ENCODE peak calls at places on chromosomes 1 and 21, in ten cellular contexts. One of them, this sample, is unnamed.

GRCh38 chr1:94322696-94323095 is 85.3 kb upstream of the ARHGAP29 start:
- DNase-seq in breast epithelium: no peak
- DNase-seq in NCI-H2081: no peak
- DNase-seq in stimulated activated CD8-positive, alpha-beta memory T cell treated with anti-CD3 and anti-CD28 coated beads, Interleukin-2, amount 100 ng/mL, for 1 hour: no peak
- DNase-seq in amniotic stem cell: no peak
- DNase-seq in activated T-cell treated with anti-CD3 and anti-CD28 coated beads, Interleukin-2, amount 50 U/mL, for 72 hours: no peak
- DNase-seq in DMS153: no peak
- DNase-seq in sigmoid colon: no peak
- DNase-seq in left ventricle myocardium inferior: no peak
- DNase-seq in HFF-Myc: no peak
- DNase-seq in this sample: peak

GRCh38 chr1:71522721-71523120 is 441.9 kb upstream of the ZRANB2 start:
- DNase-seq in breast epithelium: no peak
- DNase-seq in NCI-H2081: no peak
- DNase-seq in stimulated activated CD8-positive, alpha-beta memory T cell treated with anti-CD3 and anti-CD28 coated beads, Interleukin-2, amount 100 ng/mL, for 1 hour: no peak
- DNase-seq in amniotic stem cell: no peak
- DNase-seq in activated T-cell treated with anti-CD3 and anti-CD28 coated beads, Interleukin-2, amount 50 U/mL, for 72 hours: no peak
- DNase-seq in DMS153: no peak
- DNase-seq in sigmoid colon: no peak
- DNase-seq in left ventricle myocardium inferior: no peak
- DNase-seq in HFF-Myc: peak
- DNase-seq in this sample: no peak

GRCh38 chr1:70420320-70420719 is 9.3 kb downstream of the CTH start:
- DNase-seq in breast epithelium: no peak
- DNase-seq in NCI-H2081: no peak
- DNase-seq in stimulated activated CD8-positive, alpha-beta memory T cell treated with anti-CD3 and anti-CD28 coated beads, Interleukin-2, amount 100 ng/mL, for 1 hour: no peak
- DNase-seq in amniotic stem cell: no peak
- DNase-seq in activated T-cell treated with anti-CD3 and anti-CD28 coated beads, Interleukin-2, amount 50 U/mL, for 72 hours: no peak
- DNase-seq in DMS153: no peak
- DNase-seq in sigmoid colon: no peak
- DNase-seq in left ventricle myocardium inferior: no peak
- DNase-seq in HFF-Myc: no peak
- DNase-seq in this sample: no peak

GRCh38 chr1:53896673-53897229 is 2.8 kb downstream of the DIO1 start:
- DNase-seq in breast epithelium: no peak
- DNase-seq in NCI-H2081: no peak
- DNase-seq in stimulated activated CD8-positive, alpha-beta memory T cell treated with anti-CD3 and anti-CD28 coated beads, Interleukin-2, amount 100 ng/mL, for 1 hour: no peak
- DNase-seq in amniotic stem cell: peak
- DNase-seq in activated T-cell treated with anti-CD3 and anti-CD28 coated beads, Interleukin-2, amount 50 U/mL, for 72 hours: no peak
- DNase-seq in DMS153: no peak
- DNase-seq in sigmoid colon: no peak
- DNase-seq in left ventricle myocardium inferior: no peak
- DNase-seq in HFF-Myc: peak
- DNase-seq in this sample: peak

GRCh38 chr1:198935371-198935921 is 296.6 kb downstream of the PTPRC start:
- DNase-seq in breast epithelium: peak
- DNase-seq in NCI-H2081: peak
- DNase-seq in stimulated activated CD8-positive, alpha-beta memory T cell treated with anti-CD3 and anti-CD28 coated beads, Interleukin-2, amount 100 ng/mL, for 1 hour: no peak
- DNase-seq in amniotic stem cell: peak
- DNase-seq in activated T-cell treated with anti-CD3 and anti-CD28 coated beads, Interleukin-2, amount 50 U/mL, for 72 hours: peak
- DNase-seq in DMS153: peak
- DNase-seq in sigmoid colon: peak
- DNase-seq in left ventricle myocardium inferior: peak
- DNase-seq in HFF-Myc: peak
- DNase-seq in this sample: no peak

GRCh38 chr1:8427986-8428385 is 110.1 kb downstream of the SLC45A1 start:
- DNase-seq in breast epithelium: no peak
- DNase-seq in NCI-H2081: no peak
- DNase-seq in stimulated activated CD8-positive, alpha-beta memory T cell treated with anti-CD3 and anti-CD28 coated beads, Interleukin-2, amount 100 ng/mL, for 1 hour: no peak
- DNase-seq in amniotic stem cell: no peak
- DNase-seq in activated T-cell treated with anti-CD3 and anti-CD28 coated beads, Interleukin-2, amount 50 U/mL, for 72 hours: no peak
- DNase-seq in DMS153: no peak
- DNase-seq in sigmoid colon: peak
- DNase-seq in left ventricle myocardium inferior: no peak
- DNase-seq in HFF-Myc: no peak
- DNase-seq in this sample: no peak

GRCh38 chr1:157968951-157969350 is 24.5 kb upstream of the KIRREL1 start:
- DNase-seq in breast epithelium: no peak
- DNase-seq in NCI-H2081: no peak
- DNase-seq in stimulated activated CD8-positive, alpha-beta memory T cell treated with anti-CD3 and anti-CD28 coated beads, Interleukin-2, amount 100 ng/mL, for 1 hour: no peak
- DNase-seq in amniotic stem cell: peak
- DNase-seq in activated T-cell treated with anti-CD3 and anti-CD28 coated beads, Interleukin-2, amount 50 U/mL, for 72 hours: no peak
- DNase-seq in DMS153: no peak
- DNase-seq in sigmoid colon: no peak
- DNase-seq in left ventricle myocardium inferior: no peak
- DNase-seq in HFF-Myc: no peak
- DNase-seq in this sample: no peak

GRCh38 chr1:156682166-156682890 is 5.1 kb upstream of the NES start:
- DNase-seq in breast epithelium: no peak
- DNase-seq in NCI-H2081: no peak
- DNase-seq in stimulated activated CD8-positive, alpha-beta memory T cell treated with anti-CD3 and anti-CD28 coated beads, Interleukin-2, amount 100 ng/mL, for 1 hour: no peak
- DNase-seq in amniotic stem cell: no peak
- DNase-seq in activated T-cell treated with anti-CD3 and anti-CD28 coated beads, Interleukin-2, amount 50 U/mL, for 72 hours: no peak
- DNase-seq in DMS153: no peak
- DNase-seq in sigmoid colon: no peak
- DNase-seq in left ventricle myocardium inferior: no peak
- DNase-seq in HFF-Myc: no peak
- DNase-seq in this sample: no peak

GRCh38 chr1:235735630-235736029 is 86.0 kb upstream of the GNG4 start:
- DNase-seq in breast epithelium: no peak
- DNase-seq in NCI-H2081: no peak
- DNase-seq in stimulated activated CD8-positive, alpha-beta memory T cell treated with anti-CD3 and anti-CD28 coated beads, Interleukin-2, amount 100 ng/mL, for 1 hour: no peak
- DNase-seq in amniotic stem cell: no peak
- DNase-seq in activated T-cell treated with anti-CD3 and anti-CD28 coated beads, Interleukin-2, amount 50 U/mL, for 72 hours: no peak
- DNase-seq in DMS153: no peak
- DNase-seq in sigmoid colon: no peak
- DNase-seq in left ventricle myocardium inferior: no peak
- DNase-seq in HFF-Myc: no peak
- DNase-seq in this sample: no peak

GRCh38 chr1:66542811-66543767 is 9.1 kb downstream of the SGIP1 start:
- DNase-seq in breast epithelium: peak
- DNase-seq in NCI-H2081: peak
- DNase-seq in stimulated activated CD8-positive, alpha-beta memory T cell treated with anti-CD3 and anti-CD28 coated beads, Interleukin-2, amount 100 ng/mL, for 1 hour: no peak
- DNase-seq in amniotic stem cell: peak
- DNase-seq in activated T-cell treated with anti-CD3 and anti-CD28 coated beads, Interleukin-2, amount 50 U/mL, for 72 hours: no peak
- DNase-seq in DMS153: peak
- DNase-seq in sigmoid colon: no peak
- DNase-seq in left ventricle myocardium inferior: peak
- DNase-seq in HFF-Myc: no peak
- DNase-seq in this sample: peak

GRCh38 chr1:42130061-42130460 is 23.1 kb upstream of the GUCA2B start:
- DNase-seq in breast epithelium: no peak
- DNase-seq in NCI-H2081: no peak
- DNase-seq in stimulated activated CD8-positive, alpha-beta memory T cell treated with anti-CD3 and anti-CD28 coated beads, Interleukin-2, amount 100 ng/mL, for 1 hour: no peak
- DNase-seq in amniotic stem cell: no peak
- DNase-seq in activated T-cell treated with anti-CD3 and anti-CD28 coated beads, Interleukin-2, amount 50 U/mL, for 72 hours: no peak
- DNase-seq in DMS153: no peak
- DNase-seq in sigmoid colon: no peak
- DNase-seq in left ventricle myocardium inferior: no peak
- DNase-seq in HFF-Myc: no peak
- DNase-seq in this sample: no peak

GRCh38 chr1:184399192-184399847 is 12.5 kb downstream of the C1orf21 start:
- DNase-seq in breast epithelium: no peak
- DNase-seq in NCI-H2081: no peak
- DNase-seq in stimulated activated CD8-positive, alpha-beta memory T cell treated with anti-CD3 and anti-CD28 coated beads, Interleukin-2, amount 100 ng/mL, for 1 hour: no peak
- DNase-seq in amniotic stem cell: no peak
- DNase-seq in activated T-cell treated with anti-CD3 and anti-CD28 coated beads, Interleukin-2, amount 50 U/mL, for 72 hours: no peak
- DNase-seq in DMS153: no peak
- DNase-seq in sigmoid colon: no peak
- DNase-seq in left ventricle myocardium inferior: no peak
- DNase-seq in HFF-Myc: no peak
- DNase-seq in this sample: no peak

GRCh38 chr1:113217447-113218208 is 144.6 kb downstream of the LRIG2 start:
- DNase-seq in breast epithelium: no peak
- DNase-seq in NCI-H2081: no peak
- DNase-seq in stimulated activated CD8-positive, alpha-beta memory T cell treated with anti-CD3 and anti-CD28 coated beads, Interleukin-2, amount 100 ng/mL, for 1 hour: no peak
- DNase-seq in amniotic stem cell: no peak
- DNase-seq in activated T-cell treated with anti-CD3 and anti-CD28 coated beads, Interleukin-2, amount 50 U/mL, for 72 hours: no peak
- DNase-seq in DMS153: no peak
- DNase-seq in sigmoid colon: no peak
- DNase-seq in left ventricle myocardium inferior: no peak
- DNase-seq in HFF-Myc: no peak
- DNase-seq in this sample: no peak

GRCh38 chr1:233512538-233512937 is 101.4 kb upstream of the KCNK1 start:
- DNase-seq in breast epithelium: no peak
- DNase-seq in NCI-H2081: no peak
- DNase-seq in stimulated activated CD8-positive, alpha-beta memory T cell treated with anti-CD3 and anti-CD28 coated beads, Interleukin-2, amount 100 ng/mL, for 1 hour: no peak
- DNase-seq in amniotic stem cell: no peak
- DNase-seq in activated T-cell treated with anti-CD3 and anti-CD28 coated beads, Interleukin-2, amount 50 U/mL, for 72 hours: no peak
- DNase-seq in DMS153: no peak
- DNase-seq in sigmoid colon: no peak
- DNase-seq in left ventricle myocardium inferior: no peak
- DNase-seq in HFF-Myc: no peak
- DNase-seq in this sample: no peak

GRCh38 chr1:39613250-39613649 is 26.2 kb downstream of the HEYL start:
- DNase-seq in breast epithelium: no peak
- DNase-seq in NCI-H2081: no peak
- DNase-seq in stimulated activated CD8-positive, alpha-beta memory T cell treated with anti-CD3 and anti-CD28 coated beads, Interleukin-2, amount 100 ng/mL, for 1 hour: no peak
- DNase-seq in amniotic stem cell: no peak
- DNase-seq in activated T-cell treated with anti-CD3 and anti-CD28 coated beads, Interleukin-2, amount 50 U/mL, for 72 hours: no peak
- DNase-seq in DMS153: no peak
- DNase-seq in sigmoid colon: no peak
- DNase-seq in left ventricle myocardium inferior: no peak
- DNase-seq in HFF-Myc: no peak
- DNase-seq in this sample: no peak

GRCh38 chr1:231808990-231809389 is 182.4 kb downstream of the DISC1 start:
- DNase-seq in breast epithelium: no peak
- DNase-seq in NCI-H2081: no peak
- DNase-seq in stimulated activated CD8-positive, alpha-beta memory T cell treated with anti-CD3 and anti-CD28 coated beads, Interleukin-2, amount 100 ng/mL, for 1 hour: no peak
- DNase-seq in amniotic stem cell: peak
- DNase-seq in activated T-cell treated with anti-CD3 and anti-CD28 coated beads, Interleukin-2, amount 50 U/mL, for 72 hours: no peak
- DNase-seq in DMS153: no peak
- DNase-seq in sigmoid colon: no peak
- DNase-seq in left ventricle myocardium inferior: no peak
- DNase-seq in HFF-Myc: peak
- DNase-seq in this sample: no peak

GRCh38 chr1:112904831-112905227 is 51.2 kb downstream of the SLC16A1 start:
- DNase-seq in breast epithelium: no peak
- DNase-seq in NCI-H2081: no peak
- DNase-seq in stimulated activated CD8-positive, alpha-beta memory T cell treated with anti-CD3 and anti-CD28 coated beads, Interleukin-2, amount 100 ng/mL, for 1 hour: no peak
- DNase-seq in amniotic stem cell: no peak
- DNase-seq in activated T-cell treated with anti-CD3 and anti-CD28 coated beads, Interleukin-2, amount 50 U/mL, for 72 hours: no peak
- DNase-seq in DMS153: no peak
- DNase-seq in sigmoid colon: no peak
- DNase-seq in left ventricle myocardium inferior: no peak
- DNase-seq in HFF-Myc: no peak
- DNase-seq in this sample: no peak

GRCh38 chr1:165068716-165069115 is 287.8 kb downstream of the LMX1A start:
- DNase-seq in breast epithelium: no peak
- DNase-seq in NCI-H2081: no peak
- DNase-seq in stimulated activated CD8-positive, alpha-beta memory T cell treated with anti-CD3 and anti-CD28 coated beads, Interleukin-2, amount 100 ng/mL, for 1 hour: no peak
- DNase-seq in amniotic stem cell: no peak
- DNase-seq in activated T-cell treated with anti-CD3 and anti-CD28 coated beads, Interleukin-2, amount 50 U/mL, for 72 hours: no peak
- DNase-seq in DMS153: peak
- DNase-seq in sigmoid colon: no peak
- DNase-seq in left ventricle myocardium inferior: no peak
- DNase-seq in HFF-Myc: no peak
- DNase-seq in this sample: no peak

GRCh38 chr1:155003227-155003765 is 694 bp downstream of the ZBTB7B start:
- DNase-seq in breast epithelium: no peak
- DNase-seq in NCI-H2081: peak
- DNase-seq in stimulated activated CD8-positive, alpha-beta memory T cell treated with anti-CD3 and anti-CD28 coated beads, Interleukin-2, amount 100 ng/mL, for 1 hour: no peak
- DNase-seq in amniotic stem cell: no peak
- DNase-seq in activated T-cell treated with anti-CD3 and anti-CD28 coated beads, Interleukin-2, amount 50 U/mL, for 72 hours: peak
- DNase-seq in DMS153: no peak
- DNase-seq in sigmoid colon: no peak
- DNase-seq in left ventricle myocardium inferior: no peak
- DNase-seq in HFF-Myc: no peak
- DNase-seq in this sample: no peak

GRCh38 chr1:51666463-51666862 is 49.6 kb downstream of the OSBPL9 start:
- DNase-seq in breast epithelium: no peak
- DNase-seq in NCI-H2081: no peak
- DNase-seq in stimulated activated CD8-positive, alpha-beta memory T cell treated with anti-CD3 and anti-CD28 coated beads, Interleukin-2, amount 100 ng/mL, for 1 hour: no peak
- DNase-seq in amniotic stem cell: no peak
- DNase-seq in activated T-cell treated with anti-CD3 and anti-CD28 coated beads, Interleukin-2, amount 50 U/mL, for 72 hours: no peak
- DNase-seq in DMS153: no peak
- DNase-seq in sigmoid colon: no peak
- DNase-seq in left ventricle myocardium inferior: no peak
- DNase-seq in HFF-Myc: no peak
- DNase-seq in this sample: no peak

GRCh38 chr21:45865106-45865835 is 116.3 kb upstream of the COL6A1 start:
- DNase-seq in breast epithelium: no peak
- DNase-seq in NCI-H2081: no peak
- DNase-seq in stimulated activated CD8-positive, alpha-beta memory T cell treated with anti-CD3 and anti-CD28 coated beads, Interleukin-2, amount 100 ng/mL, for 1 hour: no peak
- DNase-seq in amniotic stem cell: peak
- DNase-seq in activated T-cell treated with anti-CD3 and anti-CD28 coated beads, Interleukin-2, amount 50 U/mL, for 72 hours: no peak
- DNase-seq in DMS153: no peak
- DNase-seq in sigmoid colon: no peak
- DNase-seq in left ventricle myocardium inferior: no peak
- DNase-seq in HFF-Myc: peak
- DNase-seq in this sample: no peak

GRCh38 chr1:34361121-34361520 is 184.4 kb downstream of the C1orf94 start:
- DNase-seq in breast epithelium: no peak
- DNase-seq in NCI-H2081: no peak
- DNase-seq in stimulated activated CD8-positive, alpha-beta memory T cell treated with anti-CD3 and anti-CD28 coated beads, Interleukin-2, amount 100 ng/mL, for 1 hour: no peak
- DNase-seq in amniotic stem cell: no peak
- DNase-seq in activated T-cell treated with anti-CD3 and anti-CD28 coated beads, Interleukin-2, amount 50 U/mL, for 72 hours: no peak
- DNase-seq in DMS153: no peak
- DNase-seq in sigmoid colon: no peak
- DNase-seq in left ventricle myocardium inferior: no peak
- DNase-seq in HFF-Myc: no peak
- DNase-seq in this sample: no peak

GRCh38 chr1:245500546-245500945 is 345.8 kb downstream of the KIF26B start:
- DNase-seq in breast epithelium: no peak
- DNase-seq in NCI-H2081: no peak
- DNase-seq in stimulated activated CD8-positive, alpha-beta memory T cell treated with anti-CD3 and anti-CD28 coated beads, Interleukin-2, amount 100 ng/mL, for 1 hour: no peak
- DNase-seq in amniotic stem cell: peak
- DNase-seq in activated T-cell treated with anti-CD3 and anti-CD28 coated beads, Interleukin-2, amount 50 U/mL, for 72 hours: no peak
- DNase-seq in DMS153: no peak
- DNase-seq in sigmoid colon: no peak
- DNase-seq in left ventricle myocardium inferior: no peak
- DNase-seq in HFF-Myc: peak
- DNase-seq in this sample: peak

GRCh38 chr1:178241057-178241456 is 147.2 kb downstream of the RASAL2 start:
- DNase-seq in breast epithelium: no peak
- DNase-seq in NCI-H2081: no peak
- DNase-seq in stimulated activated CD8-positive, alpha-beta memory T cell treated with anti-CD3 and anti-CD28 coated beads, Interleukin-2, amount 100 ng/mL, for 1 hour: no peak
- DNase-seq in amniotic stem cell: peak
- DNase-seq in activated T-cell treated with anti-CD3 and anti-CD28 coated beads, Interleukin-2, amount 50 U/mL, for 72 hours: no peak
- DNase-seq in DMS153: no peak
- DNase-seq in sigmoid colon: no peak
- DNase-seq in left ventricle myocardium inferior: no peak
- DNase-seq in HFF-Myc: no peak
- DNase-seq in this sample: no peak

GRCh38 chr1:64847666-64848065 is 102.8 kb downstream of the RAVER2 start:
- DNase-seq in breast epithelium: no peak
- DNase-seq in NCI-H2081: no peak
- DNase-seq in stimulated activated CD8-positive, alpha-beta memory T cell treated with anti-CD3 and anti-CD28 coated beads, Interleukin-2, amount 100 ng/mL, for 1 hour: no peak
- DNase-seq in amniotic stem cell: no peak
- DNase-seq in activated T-cell treated with anti-CD3 and anti-CD28 coated beads, Interleukin-2, amount 50 U/mL, for 72 hours: no peak
- DNase-seq in DMS153: no peak
- DNase-seq in sigmoid colon: no peak
- DNase-seq in left ventricle myocardium inferior: no peak
- DNase-seq in HFF-Myc: no peak
- DNase-seq in this sample: no peak

This sample was measured in LNCaP clone FGC.